ENCODE peak calls at places on chromosomes 2 and 18, in eight cellular contexts. Q, Z, M, S, N, X, Y and C are unnamed samples.

GRCh38 chr2:152715854-152716428 is 1.3 kb downstream of the PRPF40A start:
- DNase-seq in Q (peak; percentile 80), Z (no peak), M (no peak), S (no peak), N (no peak), X (no peak), Y (peak; percentile 37), C (no peak)

GRCh38 chr2:214156971-214157370 is 253.9 kb upstream of the VWC2L start:
- DNase-seq in Q (no peak), Z (no peak), M (no peak), S (no peak), N (no peak), X (no peak), Y (no peak), C (no peak)

GRCh38 chr2:158723921-158724802 is 71.0 kb upstream of the DAPL1 start:
- DNase-seq in Q (peak; percentile 84), Z (no peak), M (no peak), S (no peak), N (peak; percentile 75), X (no peak), Y (no peak), C (peak; percentile 45)

GRCh38 chr2:64985457-64985856 is 3.7 kb upstream of the SLC1A4 start:
- DNase-seq in Q (no peak), Z (no peak), M (no peak), S (no peak), N (no peak), X (no peak), Y (no peak), C (no peak)

GRCh38 chr2:195322324-195322723 is 334.7 kb upstream of the SLC39A10 start:
- DNase-seq in Q (peak; percentile 69), Z (no peak), M (no peak), S (no peak), N (peak; percentile 3), X (peak; percentile 55), Y (peak; percentile 48), C (no peak)

GRCh38 chr2:85302106-85302505 is 25.7 kb downstream of the TGOLN2 start:
- DNase-seq in Q (no peak), Z (no peak), M (no peak), S (no peak), N (no peak), X (no peak), Y (no peak), C (no peak)

GRCh38 chr2:217887841-217888665 is 114.7 kb downstream of the TNS1 start:
- DNase-seq in Q (no peak), Z (no peak), M (no peak), S (peak; percentile 35), N (peak; percentile 32), X (no peak), Y (peak; percentile 87), C (no peak)

GRCh38 chr2:83233284-83233683 is 1225.8 kb downstream of the SUCLG1 start:
- DNase-seq in Q (no peak), Z (no peak), M (no peak), S (no peak), N (no peak), X (no peak), Y (no peak), C (no peak)

GRCh38 chr2:168992026-168992425 is 39.1 kb downstream of the ABCB11 start:
- DNase-seq in Q (no peak), Z (no peak), M (no peak), S (no peak), N (no peak), X (no peak), Y (no peak), C (no peak)

GRCh38 chr2:31384771-31385276 is 29.7 kb downstream of the XDH start:
- DNase-seq in Q (peak; percentile 97), Z (no peak), M (no peak), S (no peak), N (no peak), X (no peak), Y (no peak), C (no peak)

GRCh38 chr2:112580084-112580483 is 4.3 kb upstream of the CHCHD5 start:
- DNase-seq in Q (no peak), Z (no peak), M (no peak), S (no peak), N (no peak), X (no peak), Y (no peak), C (no peak)

GRCh38 chr2:167398791-167399371 is 510.6 kb downstream of the XIRP2 start:
- DNase-seq in Q (no peak), Z (no peak), M (no peak), S (no peak), N (no peak), X (no peak), Y (peak; percentile 3), C (no peak)

GRCh38 chr2:236644067-236644466 is 74.4 kb downstream of the ACKR3 start:
- DNase-seq in Q (no peak), Z (no peak), M (peak; percentile 15), S (no peak), N (no peak), X (no peak), Y (no peak), C (no peak)

GRCh38 chr2:136362676-136363390 is 244.9 kb upstream of the CXCR4 start:
- DNase-seq in Q (no peak), Z (no peak), M (no peak), S (no peak), N (no peak), X (no peak), Y (no peak), C (no peak)

GRCh38 chr2:6184532-6185302 is 492.5 kb downstream of the SOX11 start:
- DNase-seq in Q (no peak), Z (no peak), M (no peak), S (no peak), N (no peak), X (no peak), Y (peak; percentile 26), C (no peak)

GRCh38 chr2:182907081-182907830 is 40.8 kb upstream of the FRZB start:
- DNase-seq in Q (no peak), Z (no peak), M (no peak), S (no peak), N (no peak), X (no peak), Y (no peak), C (no peak)

GRCh38 chr2:2187196-2187595 is 143.9 kb downstream of the MYT1L start:
- DNase-seq in Q (no peak), Z (no peak), M (no peak), S (no peak), N (no peak), X (no peak), Y (no peak), C (no peak)

GRCh38 chr18:40832362-40832761 is 1122.7 kb upstream of the PIK3C3 start:
- DNase-seq in Q (no peak), Z (no peak), M (no peak), S (no peak), N (no peak), X (no peak), Y (no peak), C (no peak)

DNA sequence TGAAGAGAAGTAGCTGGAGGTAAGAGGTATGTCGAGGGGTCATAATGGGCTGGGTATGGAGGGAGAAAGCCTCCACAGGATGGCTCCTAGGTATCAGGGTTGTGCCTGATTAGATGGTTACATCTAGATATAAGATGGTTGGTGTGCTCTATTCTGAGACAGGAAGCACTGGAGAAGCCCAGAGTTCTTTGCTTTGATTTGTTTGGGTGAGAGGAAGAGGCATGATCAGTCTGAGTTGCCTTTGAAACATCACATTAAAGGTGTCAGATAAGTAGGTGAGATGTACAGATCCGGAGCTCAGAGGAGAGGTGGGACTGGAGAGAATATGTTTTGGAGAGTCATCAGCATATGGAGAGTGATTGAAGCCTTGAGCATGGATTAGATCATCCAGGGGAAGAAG is 74.1 kb downstream of the KLHL29 start:
- DNase-seq in Q (no peak), Z (no peak), M (no peak), S (no peak), N (no peak), X (no peak), Y (no peak), C (no peak)
- H3K4me1 ChIP-seq in Q (no peaks in the 10 kb centered on the region), Z (peaks cover 6% of the 10 kb centered on the region), M (peaks cover 20% of the 10 kb centered on the region), S (no peaks in the 10 kb centered on the region), N (no peaks in the 10 kb centered on the region), X (no peaks in the 10 kb centered on the region), Y (peaks cover 50% of the 10 kb centered on the region), C (peaks cover 19% of the 10 kb centered on the region)

GRCh38 chr2:54240515-54241219 is 15.4 kb downstream of the TSPYL6 start:
- DNase-seq in Q (no peak), Z (peak; percentile 76), M (peak; percentile 85), S (no peak), N (no peak), X (no peak), Y (no peak), C (no peak)
- TF ChIP-seq EP300 in Q (no peak), Z (no peak), M (no peak), S (no peak), N (no peak), X (no peak), Y (no peak), C (no peak)

DNA sequence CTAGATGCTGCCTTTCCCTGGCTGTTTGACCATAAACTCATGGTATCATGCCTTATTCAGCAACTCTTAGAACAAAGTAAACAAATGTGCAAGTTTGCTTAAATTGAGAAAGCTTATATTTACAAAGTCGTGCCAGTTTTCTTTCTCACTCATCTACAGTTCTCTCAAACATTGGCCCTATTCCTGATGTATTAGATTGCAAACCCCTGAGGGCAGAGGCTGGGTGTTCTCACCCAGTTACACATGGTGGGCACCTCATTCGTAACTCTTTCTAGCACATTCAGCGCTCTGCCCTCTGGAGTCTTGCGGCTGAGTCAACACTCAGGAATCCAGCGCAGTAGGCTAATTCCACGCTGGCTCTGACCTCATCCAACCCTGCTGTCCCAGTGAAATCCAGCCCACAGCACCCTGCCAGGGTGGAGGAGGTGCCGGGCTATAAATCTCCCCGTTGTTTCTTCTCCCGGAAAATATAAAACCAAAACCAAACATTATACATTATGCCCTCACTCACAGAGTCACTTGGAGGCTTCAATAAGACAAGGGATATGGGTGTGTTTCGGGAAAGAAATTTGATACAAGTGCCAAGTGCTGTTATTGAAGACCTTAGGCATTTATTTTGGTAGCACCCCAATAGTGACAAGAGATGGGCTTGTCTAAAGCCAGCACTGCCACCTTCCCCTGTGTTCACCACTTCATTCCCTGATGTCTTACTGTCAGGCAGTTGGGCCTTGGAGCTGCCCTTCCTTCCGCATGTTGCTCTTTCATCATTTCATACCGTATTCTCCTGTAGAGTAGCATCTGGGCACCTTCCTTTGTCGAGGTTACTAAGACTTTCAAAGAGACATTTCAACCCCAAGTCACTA is 287.4 kb downstream of the PRKCE start:
- DNase-seq in Q (peak; percentile 99), Z (peak; percentile 52), M (peak; percentile 92), S (peak; percentile 65), N (no peak), X (peak; percentile 84), Y (no peak), C (peak; percentile 78)
- H3K4me1 ChIP-seq in Q (peaks cover 56% of the 10 kb centered on the region), Z (peaks cover 10% of the 10 kb centered on the region), M (peaks cover 80% of the 10 kb centered on the region), S (peaks cover 12% of the 10 kb centered on the region), N (peaks cover 4% of the 10 kb centered on the region), X (peaks cover 18% of the 10 kb centered on the region), Y (peaks cover 15% of the 10 kb centered on the region), C (peaks cover 72% of the 10 kb centered on the region)

GRCh38 chr18:57141208-57142129 is 5.4 kb upstream of the BOD1L2 start:
- DNase-seq in Q (no peak), Z (no peak), M (no peak), S (no peak), N (no peak), X (peak; percentile 85), Y (no peak), C (peak; percentile 78)
- TF ChIP-seq EP300 in Q (no peak), Z (no peak), M (no peak), S (no peak), N (peak; percentile 95), X (no peak), Y (no peak), C (no peak)